ENCODE peak calls at places on chromosome 3, in five cellular contexts. One of them, this sample, is unnamed. For H3K9me3 and H3K27me3, the result is how much of the 10 kb centered on the place peaks cover.

GRCh38 chr3:194691481-194692281 is 6.0 kb downstream of the FAM43A start:
- DNase-seq in tibial artery: no peak
- DNase-seq in mammary epithelial cell: no peak
- DNase-seq in uterus: no peak
- DNase-seq in CD8-positive, alpha-beta T cell: no peak
- DNase-seq in this sample: no peak

GRCh38 chr3:72102057-72102711 is 317.2 kb upstream of the PROK2 start:
- DNase-seq in tibial artery: no peak
- DNase-seq in mammary epithelial cell: no peak
- DNase-seq in uterus: no peak
- DNase-seq in CD8-positive, alpha-beta T cell: no peak
- DNase-seq in this sample: no peak

GRCh38 chr3:31688847-31689246 is 156.1 kb downstream of the STT3B start:
- DNase-seq in tibial artery: no peak
- DNase-seq in mammary epithelial cell: no peak
- DNase-seq in uterus: no peak
- DNase-seq in CD8-positive, alpha-beta T cell: no peak
- DNase-seq in this sample: no peak

GRCh38 chr3:27451845-27452244 is 32.3 kb downstream of the SLC4A7 start:
- DNase-seq in tibial artery: no peak
- DNase-seq in mammary epithelial cell: no peak
- DNase-seq in uterus: no peak
- DNase-seq in CD8-positive, alpha-beta T cell: no peak
- DNase-seq in this sample: no peak

GRCh38 chr3:32340039-32340438 is 51.6 kb upstream of the CMTM7 start:
- DNase-seq in tibial artery: no peak
- DNase-seq in mammary epithelial cell: peak
- DNase-seq in uterus: no peak
- DNase-seq in CD8-positive, alpha-beta T cell: no peak
- DNase-seq in this sample: no peak

GRCh38 chr3:178060406-178060805 is 475.8 kb upstream of the KCNMB2 start:
- DNase-seq in tibial artery: no peak
- DNase-seq in mammary epithelial cell: no peak
- DNase-seq in uterus: peak
- DNase-seq in CD8-positive, alpha-beta T cell: no peak
- DNase-seq in this sample: no peak

GRCh38 chr3:67630666-67631362 is 23.6 kb downstream of the SUCLG2 start:
- DNase-seq in tibial artery: no peak
- DNase-seq in mammary epithelial cell: no peak
- DNase-seq in uterus: no peak
- DNase-seq in CD8-positive, alpha-beta T cell: no peak
- DNase-seq in this sample: no peak

GRCh38 chr3:171991166-171991565 is 48.2 kb upstream of the FNDC3B start:
- DNase-seq in tibial artery: no peak
- DNase-seq in mammary epithelial cell: no peak
- DNase-seq in uterus: no peak
- DNase-seq in CD8-positive, alpha-beta T cell: no peak
- DNase-seq in this sample: no peak

GRCh38 chr3:50639055-50639494 is 22.1 kb downstream of the MAPKAPK3 start:
- DNase-seq in tibial artery: no peak
- DNase-seq in mammary epithelial cell: peak
- DNase-seq in uterus: no peak
- DNase-seq in CD8-positive, alpha-beta T cell: no peak
- DNase-seq in this sample: no peak

GRCh38 chr3:151008699-151009098 is 36.2 kb upstream of the CLRN1 start:
- DNase-seq in tibial artery: no peak
- DNase-seq in mammary epithelial cell: peak
- DNase-seq in uterus: no peak
- DNase-seq in CD8-positive, alpha-beta T cell: no peak
- DNase-seq in this sample: no peak

GRCh38 chr3:35946121-35946856 is 307.0 kb downstream of the ARPP21 start:
- DNase-seq in tibial artery: no peak
- DNase-seq in mammary epithelial cell: peak
- DNase-seq in uterus: no peak
- DNase-seq in CD8-positive, alpha-beta T cell: no peak
- DNase-seq in this sample: no peak

GRCh38 chr3:113018461-113019181 is 27.8 kb downstream of the GTPBP8 start:
- DNase-seq in tibial artery: no peak
- DNase-seq in mammary epithelial cell: peak
- DNase-seq in uterus: no peak
- DNase-seq in CD8-positive, alpha-beta T cell: no peak
- DNase-seq in this sample: no peak

GRCh38 chr3:133459400-133459799 is 59.5 kb downstream of the BFSP2 start:
- DNase-seq in tibial artery: no peak
- DNase-seq in mammary epithelial cell: no peak
- DNase-seq in uterus: no peak
- DNase-seq in CD8-positive, alpha-beta T cell: no peak
- DNase-seq in this sample: no peak

GRCh38 chr3:100443690-100444089 is 42.4 kb downstream of the LNP1 start:
- DNase-seq in tibial artery: no peak
- DNase-seq in mammary epithelial cell: no peak
- DNase-seq in uterus: no peak
- DNase-seq in CD8-positive, alpha-beta T cell: no peak
- DNase-seq in this sample: no peak

GRCh38 chr3:123331006-123331405 is 117.9 kb downstream of the ADCY5 start:
- DNase-seq in tibial artery: peak
- DNase-seq in mammary epithelial cell: no peak
- DNase-seq in uterus: peak
- DNase-seq in CD8-positive, alpha-beta T cell: no peak
- DNase-seq in this sample: no peak

GRCh38 chr3:185225080-185225479 is 28.8 kb downstream of the EHHADH start:
- DNase-seq in tibial artery: no peak
- DNase-seq in mammary epithelial cell: no peak
- DNase-seq in uterus: no peak
- DNase-seq in CD8-positive, alpha-beta T cell: no peak
- DNase-seq in this sample: no peak

GRCh38 chr3:193648542-193649076 is 55.6 kb downstream of the OPA1 start:
- DNase-seq in tibial artery: no peak
- DNase-seq in mammary epithelial cell: no peak
- DNase-seq in uterus: no peak
- DNase-seq in CD8-positive, alpha-beta T cell: no peak
- DNase-seq in this sample: no peak

GRCh38 chr3:151445283-151446001 is 15.4 kb downstream of the IGSF10 start:
- DNase-seq in tibial artery: no peak
- DNase-seq in mammary epithelial cell: peak
- DNase-seq in uterus: no peak
- DNase-seq in CD8-positive, alpha-beta T cell: no peak
- DNase-seq in this sample: no peak

GRCh38 chr3:12833226-12834161 is 7.9 kb downstream of the RPL32 start:
- DNase-seq in tibial artery: no peak
- DNase-seq in mammary epithelial cell: no peak
- DNase-seq in uterus: no peak
- DNase-seq in CD8-positive, alpha-beta T cell: no peak
- DNase-seq in this sample: no peak

GRCh38 chr3:54781728-54782127 is 146.1 kb downstream of the LRTM1 start:
- DNase-seq in tibial artery: no peak
- DNase-seq in mammary epithelial cell: no peak
- DNase-seq in uterus: no peak
- DNase-seq in CD8-positive, alpha-beta T cell: no peak
- DNase-seq in this sample: no peak

GRCh38 chr3:135412475-135412874 is 553.1 kb upstream of the PPP2R3A start:
- DNase-seq in tibial artery: no peak
- DNase-seq in mammary epithelial cell: no peak
- DNase-seq in uterus: no peak
- DNase-seq in CD8-positive, alpha-beta T cell: no peak
- DNase-seq in this sample: no peak

GRCh38 chr3:172915911-172916514 is 165.5 kb downstream of the ECT2 start:
- DNase-seq in tibial artery: no peak
- DNase-seq in mammary epithelial cell: no peak
- DNase-seq in uterus: no peak
- DNase-seq in CD8-positive, alpha-beta T cell: no peak
- DNase-seq in this sample: no peak

GRCh38 chr3:71309886-71310285 is 273.6 kb downstream of the FOXP1 start:
- DNase-seq in tibial artery: no peak
- DNase-seq in mammary epithelial cell: no peak
- DNase-seq in uterus: no peak
- DNase-seq in CD8-positive, alpha-beta T cell: no peak
- DNase-seq in this sample: no peak

DNA sequence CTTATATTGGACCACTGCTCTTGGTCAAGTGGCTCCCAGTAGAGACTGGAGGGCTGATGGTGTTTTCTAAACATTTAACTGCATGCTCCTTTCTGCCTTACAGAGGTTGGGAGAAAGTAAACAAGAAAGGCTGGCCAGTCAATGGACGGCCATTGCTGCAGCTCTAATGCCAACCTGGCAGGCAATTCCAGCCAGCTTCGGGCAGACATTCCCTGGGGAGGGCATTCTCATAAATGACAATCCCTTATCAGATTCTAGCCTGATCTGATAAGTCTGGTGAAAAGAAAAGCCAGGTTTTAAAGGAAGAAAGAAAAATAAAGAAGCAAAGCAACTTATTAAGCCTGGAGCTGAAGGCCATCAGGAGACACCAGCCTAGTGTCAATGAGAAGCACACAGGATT is 60.7 kb downstream of the FRMD4B start:
- DNase-seq in tibial artery: no peak
- DNase-seq in mammary epithelial cell: no peak
- DNase-seq in uterus: no peak
- DNase-seq in CD8-positive, alpha-beta T cell: no peak
- DNase-seq in this sample: no peak
- H3K27ac ChIP-seq in tibial artery: peak
- H3K27ac ChIP-seq in mammary epithelial cell: no peak
- H3K27ac ChIP-seq in uterus: no peak
- H3K27ac ChIP-seq in CD8-positive, alpha-beta T cell: no peak
- H3K27ac ChIP-seq in this sample: no peak

GRCh38 chr3:179493260-179493659 is 42.0 kb upstream of the GNB4 start:
- DNase-seq in tibial artery: no peak
- DNase-seq in mammary epithelial cell: no peak
- DNase-seq in uterus: no peak
- DNase-seq in CD8-positive, alpha-beta T cell: no peak
- DNase-seq in this sample: no peak

GRCh38 chr3:179495483-179495882 is 44.2 kb upstream of the GNB4 start:
- DNase-seq in tibial artery: no peak
- DNase-seq in mammary epithelial cell: no peak
- DNase-seq in uterus: no peak
- DNase-seq in CD8-positive, alpha-beta T cell: no peak
- DNase-seq in this sample: no peak
- H3K9me3 ChIP-seq in tibial artery: half or more
- H3K9me3 ChIP-seq in mammary epithelial cell: under half
- H3K9me3 ChIP-seq in uterus: under half
- H3K9me3 ChIP-seq in CD8-positive, alpha-beta T cell: under half
- H3K9me3 ChIP-seq in this sample: under half

DNA sequence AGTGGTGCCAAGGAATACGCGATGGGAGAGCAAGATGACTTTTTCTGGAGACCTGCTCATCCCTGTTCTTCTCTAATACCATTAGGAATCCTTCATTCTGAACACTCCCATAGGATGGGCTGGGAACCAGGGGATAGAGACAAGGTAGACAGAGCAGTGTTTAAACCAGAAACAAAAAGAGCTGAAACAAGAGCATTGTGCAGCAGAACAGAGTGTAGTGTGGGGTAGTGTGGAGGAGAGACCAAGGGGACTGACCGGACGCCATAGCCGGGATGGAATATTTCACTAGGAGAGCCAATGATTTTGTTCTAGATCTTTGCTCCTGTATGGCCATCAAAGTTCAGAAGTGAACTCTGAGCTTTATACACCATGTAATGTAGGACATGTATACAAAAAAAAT is 15.6 kb downstream of the HCLS1 start:
- DNase-seq in tibial artery: no peak
- DNase-seq in mammary epithelial cell: no peak
- DNase-seq in uterus: no peak
- DNase-seq in CD8-positive, alpha-beta T cell: no peak
- DNase-seq in this sample: no peak
- H3K27me3 ChIP-seq in tibial artery: under half
- H3K27me3 ChIP-seq in mammary epithelial cell: under half
- H3K27me3 ChIP-seq in uterus: under half
- H3K27me3 ChIP-seq in CD8-positive, alpha-beta T cell: under half
- H3K27me3 ChIP-seq in this sample: under half

DNA sequence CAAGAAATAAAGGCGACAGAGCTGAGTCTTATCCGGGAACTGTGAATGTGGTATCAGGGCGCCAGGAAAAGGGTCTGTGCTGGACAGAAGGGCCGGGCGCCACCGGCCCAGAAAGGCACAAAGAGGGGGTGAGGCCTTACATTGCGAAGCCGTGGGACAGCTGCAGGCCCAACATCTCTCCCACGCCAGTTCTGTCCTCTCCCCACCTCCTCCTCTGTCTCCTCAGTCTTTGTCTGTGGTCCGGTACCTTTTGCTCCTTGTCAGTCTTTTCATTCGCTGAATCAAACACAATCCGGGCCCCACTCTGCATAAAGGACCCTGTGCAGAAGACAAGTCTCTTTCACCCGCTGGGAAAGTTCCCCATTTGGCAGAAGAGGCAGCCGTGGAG is 81.8 kb downstream of the LRIG1 start:
- DNase-seq in tibial artery: no peak
- DNase-seq in mammary epithelial cell: no peak
- DNase-seq in uterus: no peak
- DNase-seq in CD8-positive, alpha-beta T cell: no peak
- DNase-seq in this sample: no peak
- H3K27ac ChIP-seq in tibial artery: peak
- H3K27ac ChIP-seq in mammary epithelial cell: no peak
- H3K27ac ChIP-seq in uterus: peak
- H3K27ac ChIP-seq in CD8-positive, alpha-beta T cell: no peak
- H3K27ac ChIP-seq in this sample: no peak

GRCh38 chr3:165749817-165750216 is 87.4 kb downstream of the BCHE start:
- DNase-seq in tibial artery: no peak
- DNase-seq in mammary epithelial cell: no peak
- DNase-seq in uterus: no peak
- DNase-seq in CD8-positive, alpha-beta T cell: no peak
- DNase-seq in this sample: no peak

GRCh38 chr3:165753560-165753959 is 83.7 kb downstream of the BCHE start:
- DNase-seq in tibial artery: no peak
- DNase-seq in mammary epithelial cell: peak
- DNase-seq in uterus: no peak
- DNase-seq in CD8-positive, alpha-beta T cell: no peak
- DNase-seq in this sample: no peak

GRCh38 chr3:165751654-165752053 is 85.6 kb downstream of the BCHE start:
- DNase-seq in tibial artery: no peak
- DNase-seq in mammary epithelial cell: no peak
- DNase-seq in uterus: no peak
- DNase-seq in CD8-positive, alpha-beta T cell: no peak
- DNase-seq in this sample: no peak

GRCh38 chr3:165755571-165755970 is 81.7 kb downstream of the BCHE start:
- DNase-seq in tibial artery: no peak
- DNase-seq in mammary epithelial cell: no peak
- DNase-seq in uterus: no peak
- DNase-seq in CD8-positive, alpha-beta T cell: no peak
- DNase-seq in this sample: no peak

DNA sequence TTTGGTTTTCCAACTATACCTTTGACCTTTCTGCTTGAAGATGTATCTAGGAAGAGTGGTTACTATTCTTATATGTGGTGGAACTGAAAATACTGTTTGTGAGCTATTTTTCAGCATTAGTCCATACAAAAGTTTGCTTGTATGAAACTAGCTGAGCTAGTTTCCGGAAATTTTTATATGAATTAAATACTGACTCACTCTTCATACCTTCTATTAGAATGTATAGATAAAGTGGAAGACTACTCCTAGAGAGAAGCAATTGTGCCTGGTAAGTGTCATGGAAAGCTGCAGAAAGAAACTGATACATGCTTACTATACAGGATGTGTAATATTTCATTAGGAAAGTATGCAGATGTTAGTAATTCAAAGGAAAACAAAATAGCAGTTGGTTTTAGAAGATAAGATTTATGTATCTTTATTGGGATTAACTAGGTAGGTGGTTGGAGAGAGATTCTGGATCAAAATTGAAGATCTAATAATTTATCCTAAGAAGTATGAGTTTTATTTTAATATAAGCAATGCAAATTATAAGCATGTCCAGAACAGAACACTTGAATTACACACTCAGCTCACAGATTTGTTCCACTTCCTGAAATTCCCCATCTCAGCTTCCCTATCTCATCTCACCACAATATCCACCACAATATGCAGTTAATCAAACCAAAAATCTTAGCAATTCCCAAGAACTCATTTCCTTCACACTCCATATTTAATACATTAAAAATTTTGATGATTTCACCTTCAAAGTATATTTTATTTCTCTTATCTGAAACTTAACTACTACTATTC is 82.8 kb downstream of the BCHE start:
- DNase-seq in tibial artery: no peak
- DNase-seq in mammary epithelial cell: no peak
- DNase-seq in uterus: no peak
- DNase-seq in CD8-positive, alpha-beta T cell: no peak
- DNase-seq in this sample: no peak
- H3K9me3 ChIP-seq in tibial artery: under half
- H3K9me3 ChIP-seq in mammary epithelial cell: under half
- H3K9me3 ChIP-seq in uterus: under half
- H3K9me3 ChIP-seq in CD8-positive, alpha-beta T cell: under half
- H3K9me3 ChIP-seq in this sample: under half